ENCODE peak calls at places on chromosome X, in five cellular contexts. One of them, this sample, is unnamed.

GRCh38 chrX:18042776-18043175 is 177.9 kb downstream of the BEND2 start:
- DNase-seq in neural progenitor cell: no peak
- DNase-seq in CD8-positive, alpha-beta T cell: no peak
- DNase-seq in foreskin fibroblast: no peak
- DNase-seq in tibial nerve: no peak
- DNase-seq in this sample: no peak

GRCh38 chrX:48956728-48957414 is 536 bp downstream of the OTUD5 start:
- DNase-seq in neural progenitor cell: peak; percentile 33
- DNase-seq in CD8-positive, alpha-beta T cell: no peak
- DNase-seq in foreskin fibroblast: peak; percentile 34
- DNase-seq in tibial nerve: no peak
- DNase-seq in this sample: no peak

GRCh38 chrX:130339408-130340222 is at the start of gene SLC25A14:
- DNase-seq in neural progenitor cell: peak; percentile 81
- DNase-seq in CD8-positive, alpha-beta T cell: peak; percentile 53
- DNase-seq in foreskin fibroblast: peak; percentile 83
- DNase-seq in tibial nerve: peak; percentile 40
- DNase-seq in this sample: no peak

GRCh38 chrX:35826503-35826902 is 28.4 kb downstream of the MAGEB16 start:
- DNase-seq in neural progenitor cell: peak; percentile 46
- DNase-seq in CD8-positive, alpha-beta T cell: no peak
- DNase-seq in foreskin fibroblast: no peak
- DNase-seq in tibial nerve: no peak
- DNase-seq in this sample: no peak

GRCh38 chrX:150037041-150037440 is 98.8 kb upstream of the EOLA2 start:
- DNase-seq in neural progenitor cell: no peak
- DNase-seq in CD8-positive, alpha-beta T cell: no peak
- DNase-seq in foreskin fibroblast: no peak
- DNase-seq in tibial nerve: no peak
- DNase-seq in this sample: no peak

GRCh38 chrX:51893931-51894696 is 691 bp downstream of the MAGED1 start:
- DNase-seq in neural progenitor cell: peak; percentile 59
- DNase-seq in CD8-positive, alpha-beta T cell: no peak
- DNase-seq in foreskin fibroblast: peak; percentile 40
- DNase-seq in tibial nerve: no peak
- DNase-seq in this sample: no peak

GRCh38 chrX:30748337-30748960 is 95.2 kb downstream of the GK start:
- DNase-seq in neural progenitor cell: no peak
- DNase-seq in CD8-positive, alpha-beta T cell: no peak
- DNase-seq in foreskin fibroblast: no peak
- DNase-seq in tibial nerve: no peak
- DNase-seq in this sample: no peak

GRCh38 chrX:139081965-139082364 is 370.4 kb upstream of the FGF13 start:
- DNase-seq in neural progenitor cell: no peak
- DNase-seq in CD8-positive, alpha-beta T cell: no peak
- DNase-seq in foreskin fibroblast: no peak
- DNase-seq in tibial nerve: no peak
- DNase-seq in this sample: no peak

GRCh38 chrX:53831662-53832635 is 145.4 kb upstream of the HUWE1 start:
- DNase-seq in neural progenitor cell: peak; percentile 45
- DNase-seq in CD8-positive, alpha-beta T cell: peak; percentile 9
- DNase-seq in foreskin fibroblast: peak; percentile 48
- DNase-seq in tibial nerve: peak; percentile 10
- DNase-seq in this sample: no peak

DNA sequence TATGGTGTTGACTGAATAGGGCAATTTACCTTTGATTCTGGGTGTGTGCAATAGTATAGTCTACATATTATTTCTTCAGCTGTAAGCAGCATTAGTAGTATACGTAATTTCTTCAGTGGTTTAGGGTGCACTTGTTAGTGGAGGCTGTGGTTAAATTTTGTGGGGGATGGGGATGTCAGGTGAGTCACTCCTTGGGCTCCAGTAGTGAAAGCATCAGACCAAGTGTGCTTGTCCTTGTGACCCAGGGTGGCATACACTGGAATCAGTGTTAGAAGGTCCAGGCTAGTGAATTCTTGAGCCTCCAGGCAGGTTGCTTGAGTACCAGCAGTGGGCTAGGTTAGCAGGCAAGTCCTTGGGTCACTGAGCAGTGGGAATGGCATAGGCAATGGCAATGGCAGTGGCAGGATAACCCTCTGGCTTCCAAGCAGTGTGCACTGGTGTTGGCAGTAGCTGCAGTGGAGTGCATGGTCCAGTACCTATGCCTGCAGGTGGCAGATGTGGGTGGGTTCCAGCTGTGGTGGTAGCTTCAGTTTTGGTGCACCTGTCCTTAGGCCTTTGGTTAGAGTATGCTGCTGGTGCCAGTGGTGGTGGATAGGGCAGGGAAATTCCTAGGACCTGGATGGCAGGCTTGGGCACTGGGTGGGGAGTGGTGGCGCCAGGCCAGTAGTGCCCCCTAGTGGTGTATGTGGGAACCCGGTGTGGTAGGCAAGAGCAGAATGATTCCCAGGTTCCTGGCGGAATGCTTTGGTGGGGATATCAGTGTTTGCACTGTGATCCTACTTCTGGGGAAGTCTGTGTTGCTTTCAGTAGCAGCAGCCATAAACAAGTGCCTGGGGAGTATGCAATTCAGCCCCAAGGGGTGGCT is 531.0 kb downstream of the SMARCA1 start:
- DNase-seq in neural progenitor cell: no peak
- DNase-seq in CD8-positive, alpha-beta T cell: no peak
- DNase-seq in foreskin fibroblast: no peak
- DNase-seq in tibial nerve: no peak
- DNase-seq in this sample: no peak
- TF ChIP-seq CTCF in neural progenitor cell: peak; percentile 26
- TF ChIP-seq CTCF in CD8-positive, alpha-beta T cell: no peak
- TF ChIP-seq CTCF in foreskin fibroblast: no peak
- TF ChIP-seq CTCF in tibial nerve: no peak
- TF ChIP-seq CTCF in this sample: no peak

DNA sequence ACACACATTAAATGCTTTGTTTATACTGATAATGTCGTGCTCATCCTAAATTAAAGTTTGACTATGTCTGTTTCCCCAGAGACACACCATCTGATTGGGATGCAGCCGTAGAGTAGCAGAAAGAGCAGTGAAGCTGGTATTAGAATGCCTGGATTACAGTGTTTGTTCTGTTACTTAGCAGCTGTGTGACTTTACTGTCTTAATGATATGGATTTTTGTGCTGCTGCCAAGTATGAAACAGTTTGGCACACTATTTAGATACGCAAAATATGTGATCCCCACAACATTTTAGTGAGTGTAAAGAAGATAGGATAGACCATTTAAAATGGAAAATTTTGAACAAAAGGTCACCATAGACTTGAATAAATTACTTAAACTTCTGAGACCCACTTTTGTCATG is 1.2 kb upstream of the CHIC1 start:
- DNase-seq in neural progenitor cell: no peak
- DNase-seq in CD8-positive, alpha-beta T cell: no peak
- DNase-seq in foreskin fibroblast: peak; percentile 28
- DNase-seq in tibial nerve: no peak
- DNase-seq in this sample: no peak
- H3K4me3 ChIP-seq in neural progenitor cell: no peak overlapping the region
- H3K4me3 ChIP-seq in CD8-positive, alpha-beta T cell: no peak overlapping the region
- H3K4me3 ChIP-seq in foreskin fibroblast: no peak overlapping the region
- H3K4me3 ChIP-seq in tibial nerve: no peak overlapping the region
- H3K4me3 ChIP-seq in this sample: no peak overlapping the region

GRCh38 chrX:7552758-7553157 is 290.2 kb upstream of the VCX start:
- DNase-seq in neural progenitor cell: no peak
- DNase-seq in CD8-positive, alpha-beta T cell: no peak
- DNase-seq in foreskin fibroblast: peak; percentile 8
- DNase-seq in tibial nerve: no peak
- DNase-seq in this sample: no peak
- TF ChIP-seq CTCF in neural progenitor cell: peak; percentile 35
- TF ChIP-seq CTCF in CD8-positive, alpha-beta T cell: no peak
- TF ChIP-seq CTCF in foreskin fibroblast: peak; percentile 7
- TF ChIP-seq CTCF in tibial nerve: no peak
- TF ChIP-seq CTCF in this sample: no peak

DNA sequence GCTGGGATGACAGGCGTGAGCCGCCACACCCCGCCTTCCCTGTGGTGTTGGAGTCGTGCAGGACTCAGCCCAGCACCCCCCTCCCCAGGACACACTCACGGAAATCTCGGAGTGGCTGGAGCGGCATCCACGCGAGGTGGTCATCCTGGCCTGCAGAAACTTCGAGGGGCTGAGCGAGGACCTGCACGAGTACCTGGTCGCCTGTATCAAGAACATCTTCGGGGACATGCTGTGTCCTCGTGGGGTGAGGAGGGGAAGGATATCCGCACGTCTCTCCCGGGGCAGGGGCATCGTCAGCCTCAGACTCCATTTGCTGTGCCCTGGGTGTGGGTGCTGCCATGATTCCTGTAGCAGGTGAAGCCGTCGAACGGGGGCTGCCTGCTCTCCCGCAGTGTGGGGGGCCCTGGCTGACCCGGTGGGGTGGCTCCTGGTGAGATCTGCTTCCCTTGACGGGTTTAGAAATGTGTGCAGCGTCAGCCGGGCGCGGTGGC is 10.3 kb downstream of the PLCXD1 start:
- DNase-seq in neural progenitor cell: no peak
- DNase-seq in CD8-positive, alpha-beta T cell: no peak
- DNase-seq in foreskin fibroblast: no peak
- DNase-seq in tibial nerve: no peak
- DNase-seq in this sample: no peak
- H3K4me3 ChIP-seq in neural progenitor cell: no peak overlapping the region
- H3K4me3 ChIP-seq in CD8-positive, alpha-beta T cell: no peak overlapping the region
- H3K4me3 ChIP-seq in foreskin fibroblast: no peak overlapping the region
- H3K4me3 ChIP-seq in tibial nerve: no peak overlapping the region
- H3K4me3 ChIP-seq in this sample: no peak overlapping the region

GRCh38 chrX:103919336-103919682 is 43.1 kb upstream of the TMSB15B start:
- DNase-seq in neural progenitor cell: no peak
- DNase-seq in CD8-positive, alpha-beta T cell: no peak
- DNase-seq in foreskin fibroblast: peak; percentile 58
- DNase-seq in tibial nerve: peak; percentile 7
- DNase-seq in this sample: no peak
- TF ChIP-seq CTCF in neural progenitor cell: peak; percentile 22
- TF ChIP-seq CTCF in CD8-positive, alpha-beta T cell: no peak
- TF ChIP-seq CTCF in foreskin fibroblast: peak; percentile 23
- TF ChIP-seq CTCF in tibial nerve: peak; percentile 18
- TF ChIP-seq CTCF in this sample: peak; percentile 29

GRCh38 chrX:103779156-103779555 is 2.5 kb downstream of the PLP1 start:
- DNase-seq in neural progenitor cell: peak; percentile 26
- DNase-seq in CD8-positive, alpha-beta T cell: no peak
- DNase-seq in foreskin fibroblast: no peak
- DNase-seq in tibial nerve: no peak
- DNase-seq in this sample: no peak
- H3K4me3 ChIP-seq in neural progenitor cell: no peak overlapping the region
- H3K4me3 ChIP-seq in CD8-positive, alpha-beta T cell: no peak overlapping the region
- H3K4me3 ChIP-seq in foreskin fibroblast: no peak overlapping the region
- H3K4me3 ChIP-seq in tibial nerve: peak overlapping the region; percentile 12
- H3K4me3 ChIP-seq in this sample: no peak overlapping the region

GRCh38 chrX:38886112-38886511 is 84.9 kb downstream of the MID1IP1 start:
- DNase-seq in neural progenitor cell: no peak
- DNase-seq in CD8-positive, alpha-beta T cell: no peak
- DNase-seq in foreskin fibroblast: no peak
- DNase-seq in tibial nerve: no peak
- DNase-seq in this sample: no peak

GRCh38 chrX:38880460-38880859 is 79.2 kb downstream of the MID1IP1 start:
- DNase-seq in neural progenitor cell: no peak
- DNase-seq in CD8-positive, alpha-beta T cell: no peak
- DNase-seq in foreskin fibroblast: peak; percentile 48
- DNase-seq in tibial nerve: no peak
- DNase-seq in this sample: no peak

GRCh38 chrX:38881727-38882126 is 80.5 kb downstream of the MID1IP1 start:
- DNase-seq in neural progenitor cell: no peak
- DNase-seq in CD8-positive, alpha-beta T cell: no peak
- DNase-seq in foreskin fibroblast: no peak
- DNase-seq in tibial nerve: no peak
- DNase-seq in this sample: no peak

GRCh38 chrX:38881066-38881465 is 79.8 kb downstream of the MID1IP1 start:
- DNase-seq in neural progenitor cell: no peak
- DNase-seq in CD8-positive, alpha-beta T cell: no peak
- DNase-seq in foreskin fibroblast: no peak
- DNase-seq in tibial nerve: no peak
- DNase-seq in this sample: no peak

DNA sequence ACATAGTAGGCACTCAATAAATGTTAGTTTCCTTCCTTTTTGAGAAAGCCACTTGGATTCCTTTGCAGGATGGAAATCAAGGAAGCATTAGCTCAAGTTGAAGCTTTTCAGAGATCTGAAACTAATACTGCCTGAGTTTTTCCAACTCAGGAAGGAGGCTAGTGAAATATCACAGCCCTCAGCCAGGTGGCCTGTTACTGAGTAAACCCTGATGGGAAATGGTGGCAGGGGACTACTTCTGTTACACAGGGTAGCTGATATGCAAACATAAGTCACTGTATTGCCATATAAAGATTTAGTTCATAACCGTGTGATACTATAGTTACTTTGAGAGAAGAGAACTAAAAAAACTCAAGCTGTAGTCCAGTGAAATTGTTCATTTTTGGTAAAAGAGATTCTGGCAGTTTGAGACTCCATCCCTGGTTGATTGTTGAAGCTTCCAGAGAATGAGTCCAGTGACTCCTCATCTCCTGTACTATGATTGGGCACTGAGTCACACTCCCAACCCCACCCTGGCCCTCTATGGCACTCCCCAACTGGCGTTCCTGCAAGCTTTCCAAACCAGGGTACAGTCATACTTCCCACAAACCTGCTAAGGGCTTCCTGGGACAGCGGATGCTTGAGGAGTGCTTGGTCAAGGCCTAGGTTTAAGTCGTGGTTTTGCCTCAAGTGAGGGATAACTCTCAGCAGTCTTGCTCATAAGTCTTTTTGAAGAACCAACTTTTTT is 81.8 kb downstream of the MID1IP1 start:
- DNase-seq in neural progenitor cell: no peak
- DNase-seq in CD8-positive, alpha-beta T cell: no peak
- DNase-seq in foreskin fibroblast: peak; percentile 95
- DNase-seq in tibial nerve: no peak
- DNase-seq in this sample: peak; percentile 54
- TF ChIP-seq CTCF in neural progenitor cell: no peak
- TF ChIP-seq CTCF in CD8-positive, alpha-beta T cell: no peak
- TF ChIP-seq CTCF in foreskin fibroblast: no peak
- TF ChIP-seq CTCF in tibial nerve: no peak
- TF ChIP-seq CTCF in this sample: no peak

This sample was measured in BJ.